ENCODE peak calls at places on chromosomes 4 and X, in seven cellular contexts. M is mammary epithelial cell, W is stomach, E is SK-N-SH, Z is hepatocyte, H is fibroblast of lung, X is upper lobe of right lung. T is an unnamed sample. For H3K4me1, the result is how much of the 10 kb centered on the place peaks cover.

GRCh38 chr4:26076000-26076587 is 162.1 kb downstream of the SMIM20 start:
- DNase-seq in X (no peak), Z (no peak), H (peak), W (no peak), E (no peak), M (peak), T (no peak)

GRCh38 chr4:175048111-175048784 is 130.1 kb downstream of the ADAM29 start:
- DNase-seq in X (no peak), Z (no peak), W (no peak), M (no peak), H (no peak), E (no peak), T (no peak)

GRCh38 chr4:76127754-76128153 is 20.4 kb downstream of the NUP54 start:
- DNase-seq in E (no peak), H (no peak), M (no peak), X (no peak), W (no peak), Z (no peak), T (no peak)

GRCh38 chr4:71229477-71230257 is 109.2 kb upstream of the SLC4A4 start:
- DNase-seq in Z (peak), W (peak), X (no peak), E (peak), M (no peak), H (peak), T (peak)

GRCh38 chr4:47784222-47784621 is 53.6 kb downstream of the CORIN start:
- DNase-seq in X (no peak), M (peak), W (no peak), Z (no peak), H (no peak), E (peak), T (no peak)

GRCh38 chr4:84639143-84639542 is 56.2 kb downstream of the CDS1 start:
- DNase-seq in H (no peak), Z (no peak), W (no peak), E (no peak), M (no peak), X (no peak), T (no peak)

GRCh38 chrX:154321624-154322023 is 26.0 kb downstream of the TKTL1 start:
- DNase-seq in Z (no peak), W (no peak), H (no peak), E (no peak), M (no peak), X (no peak), T (peak)

GRCh38 chr4:182126567-182126966 is 116.6 kb upstream of the TENM3 start:
- DNase-seq in E (no peak), H (peak), X (no peak), W (no peak), M (peak), Z (no peak), T (no peak)

GRCh38 chr4:12179264-12179616 is 750.5 kb upstream of the HS3ST1 start:
- DNase-seq in Z (no peak), E (no peak), W (no peak), X (no peak), M (no peak), H (no peak), T (no peak)

GRCh38 chr4:22072726-22073125 is 124.2 kb upstream of the KCNIP4 start:
- DNase-seq in M (no peak), Z (no peak), X (no peak), E (no peak), W (no peak), H (no peak), T (no peak)

GRCh38 chr4:38762560-38762959 is 20.2 kb downstream of the TLR10 start:
- DNase-seq in Z (no peak), H (no peak), W (no peak), M (no peak), E (no peak), X (no peak), T (no peak)

GRCh38 chrX:111503594-111503993 is 7.9 kb upstream of the SERTM2 start:
- DNase-seq in X (no peak), W (no peak), H (no peak), E (no peak), M (no peak), Z (no peak), T (no peak)

GRCh38 chrX:111505783-111506182 is 5.7 kb upstream of the SERTM2 start:
- DNase-seq in W (no peak), H (no peak), Z (no peak), E (no peak), M (no peak), X (no peak), T (no peak)

GRCh38 chrX:111504941-111505340 is 6.5 kb upstream of the SERTM2 start:
- DNase-seq in X (no peak), E (no peak), H (no peak), Z (no peak), W (no peak), M (no peak), T (no peak)

GRCh38 chrX:111507931-111508330 is 3.5 kb upstream of the SERTM2 start:
- DNase-seq in W (no peak), X (no peak), Z (no peak), M (peak), E (no peak), H (peak), T (no peak)

DNA sequence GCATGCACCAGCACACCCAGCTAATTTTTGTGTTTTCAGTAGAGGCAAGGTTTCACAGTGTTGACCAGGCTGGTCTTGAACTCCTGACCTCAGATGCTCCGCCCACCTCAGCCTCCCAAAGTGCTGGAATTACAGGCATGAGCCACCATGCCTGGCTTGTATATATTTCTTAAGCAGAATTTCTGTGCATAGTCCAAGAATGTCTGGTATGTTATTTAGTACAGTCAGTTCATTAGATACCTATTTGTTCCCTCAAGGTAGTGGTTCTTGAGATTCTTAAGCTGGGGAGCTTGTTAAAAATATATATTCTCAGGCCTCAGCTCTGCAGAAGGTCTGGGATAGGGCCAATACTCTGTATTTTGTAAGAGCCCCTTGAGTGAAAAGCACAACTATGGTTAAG is 4.6 kb upstream of the SERTM2 start:
- DNase-seq in E (no peak), Z (no peak), M (no peak), X (no peak), W (no peak), H (peak), T (no peak)
- H3K4me1 ChIP-seq in E (under half), Z (under half), M (under half), X (under half), W (under half), H (under half), T (under half)

GRCh38 chr4:148575577-148575976 is 133.4 kb upstream of the NR3C2 start:
- DNase-seq in W (no peak), X (no peak), H (no peak), E (no peak), Z (no peak), M (no peak), T (no peak)
- TF ChIP-seq CTCF in W (no peak), X (no peak), H (no peak), E (no peak), Z (no peak), M (no peak), T (no peak)

DNA sequence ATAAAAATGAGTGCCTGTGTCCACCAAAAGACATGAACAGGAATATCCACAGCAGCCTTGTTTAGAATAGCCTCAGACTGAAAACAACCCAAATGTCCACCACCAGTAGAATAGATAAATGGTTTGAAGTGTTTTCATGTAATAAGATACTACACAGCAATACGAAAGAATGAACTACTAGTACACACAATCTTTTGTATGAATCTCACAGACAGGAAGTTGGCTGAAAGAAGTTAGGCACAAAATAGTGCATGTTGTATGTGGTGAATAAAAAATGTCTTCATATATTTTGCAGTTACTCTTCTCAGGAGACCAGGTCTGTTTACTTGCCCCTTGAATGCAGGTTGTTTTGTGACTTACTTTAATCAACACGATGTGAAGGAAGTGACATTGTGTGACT is 75.8 kb upstream of the LEF1 start:
- DNase-seq in W (no peak), H (no peak), E (no peak), X (no peak), Z (no peak), M (no peak), T (no peak)
- H3K27ac ChIP-seq in W (no peak), H (no peak), E (no peak), X (no peak), Z (no peak), M (no peak), T (no peak)

GRCh38 chrX:15410430-15410829 is 26.2 kb upstream of the VEGFD start:
- DNase-seq in X (no peak), E (no peak), M (no peak), Z (no peak), W (no peak), H (no peak), T (no peak)
- H3K4me1 ChIP-seq in X (under half), E (under half), M (under half), Z (under half), W (under half), H (under half), T (under half)

GRCh38 chr4:177032341-177032740 is 239.6 kb upstream of the VEGFC start:
- DNase-seq in W (no peak), E (no peak), Z (no peak), M (no peak), H (no peak), X (no peak), T (no peak)

GRCh38 chr4:177033632-177034031 is 240.9 kb upstream of the VEGFC start:
- DNase-seq in Z (no peak), W (no peak), H (no peak), E (no peak), M (no peak), X (no peak), T (no peak)

DNA sequence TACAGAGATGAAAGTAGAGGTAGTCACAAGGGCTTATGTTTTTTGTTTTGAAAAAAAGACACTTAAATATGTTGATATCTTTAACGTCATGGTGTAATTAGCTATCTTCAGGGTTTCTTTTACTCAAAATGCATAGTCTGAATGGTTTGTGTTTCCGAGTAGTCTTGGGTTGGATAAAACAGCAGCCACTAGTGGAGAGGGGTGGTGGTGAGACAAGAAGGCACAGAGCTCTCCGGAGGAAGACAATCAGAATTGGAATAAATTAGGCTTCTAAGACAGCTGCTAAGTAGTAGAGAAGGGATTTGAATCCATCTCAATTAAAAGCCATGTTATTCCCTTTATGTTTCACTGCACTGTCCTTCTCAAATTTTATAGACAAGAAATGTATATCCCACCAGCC is 240.4 kb upstream of the VEGFC start:
- DNase-seq in Z (no peak), W (no peak), E (no peak), H (no peak), X (no peak), M (no peak), T (no peak)
- TF ChIP-seq CTCF in Z (no peak), W (no peak), E (peak), H (no peak), X (no peak), M (no peak), T (no peak)

GRCh38 chrX:16770970-16771482 is 15.2 kb upstream of the TXLNG start:
- DNase-seq in W (no peak), X (no peak), E (no peak), Z (no peak), H (no peak), M (no peak), T (no peak)
- H3K27ac ChIP-seq in W (no peak), X (no peak), E (no peak), Z (peak), H (no peak), M (peak), T (no peak)